ENCODE peak calls at places on chromosomes 16 and 17, in seven cellular contexts. Q is gastrocnemius medialis, F is GM12865, O is MM.1S, Z is colonic mucosa, S is natural killer cell, N is cardiac fibroblast. E is an unnamed sample.

GRCh38 chr16:22425847-22426246 is 51.4 kb upstream of the CDR2 start:
- DNase-seq in Q (no peak), F (no peak), O (no peak), Z (no peak), S (no peak), N (no peak), E (no peak)

GRCh38 chr16:4053663-4054479 is 62.4 kb downstream of the ADCY9 start:
- DNase-seq in Q (no peak), F (no peak), O (no peak), Z (peak), S (no peak), N (peak), E (peak)

GRCh38 chr16:22373662-22374310 is 633 bp downstream of the CDR2 start:
- DNase-seq in Q (peak), F (peak), O (peak), Z (peak), S (peak), N (peak), E (peak)

GRCh38 chr17:82781894-82782274 is 30.0 kb downstream of the TBCD start:
- DNase-seq in Q (peak), F (peak), O (peak), Z (peak), S (peak), N (peak), E (peak)

GRCh38 chr17:66469088-66469442 is 166.7 kb downstream of the PRKCA start:
- DNase-seq in Q (no peak), F (no peak), O (no peak), Z (no peak), S (no peak), N (no peak), E (no peak)

GRCh38 chr17:8151641-8152111 is 528 bp downstream of the PER1 start:
- DNase-seq in Q (peak), F (no peak), O (no peak), Z (peak), S (no peak), N (peak), E (peak)

GRCh38 chr17:15384142-15384803 is 42.9 kb upstream of the TEKT3 start:
- DNase-seq in Q (peak), F (no peak), O (no peak), Z (peak), S (no peak), N (peak), E (no peak)

GRCh38 chr16:73020409-73020884 is 27.5 kb downstream of the ZFHX3 start:
- DNase-seq in Q (peak), F (no peak), O (no peak), Z (peak), S (no peak), N (peak), E (no peak)

GRCh38 chr17:61617261-61617660 is 26.2 kb upstream of the NACA2 start:
- DNase-seq in Q (no peak), F (no peak), O (no peak), Z (no peak), S (no peak), N (no peak), E (no peak)

GRCh38 chr17:2695243-2695960 is 16.2 kb downstream of the CLUH start:
- DNase-seq in Q (no peak), F (no peak), O (no peak), Z (no peak), S (peak), N (no peak), E (peak)

GRCh38 chr16:84652565-84652964 is 4.3 kb downstream of the KLHL36 start:
- DNase-seq in Q (no peak), F (no peak), O (no peak), Z (no peak), S (no peak), N (no peak), E (no peak)

GRCh38 chr17:29597361-29598172 is 4.6 kb downstream of the ANKRD13B start:
- DNase-seq in Q (no peak), F (no peak), O (no peak), Z (no peak), S (no peak), N (no peak), E (no peak)

GRCh38 chr16:75116081-75116910 is at the start of gene LDHD:
- DNase-seq in Q (peak), F (no peak), O (peak), Z (peak), S (no peak), N (peak), E (peak)

GRCh38 chr16:86082400-86083030 is 183.6 kb downstream of the IRF8 start:
- DNase-seq in Q (no peak), F (no peak), O (no peak), Z (no peak), S (no peak), N (no peak), E (no peak)

GRCh38 chr16:86085161-86085611 is 186.2 kb downstream of the IRF8 start:
- DNase-seq in Q (no peak), F (no peak), O (no peak), Z (no peak), S (no peak), N (no peak), E (peak)

GRCh38 chr16:86085795-86086194 is 186.8 kb downstream of the IRF8 start:
- DNase-seq in Q (no peak), F (no peak), O (no peak), Z (no peak), S (no peak), N (no peak), E (no peak)

GRCh38 chr16:86080982-86081381 is 182.0 kb downstream of the IRF8 start:
- DNase-seq in Q (no peak), F (no peak), O (no peak), Z (no peak), S (no peak), N (no peak), E (no peak)

GRCh38 chr16:86083382-86084002 is 184.5 kb downstream of the IRF8 start:
- DNase-seq in Q (no peak), F (no peak), O (no peak), Z (no peak), S (no peak), N (no peak), E (no peak)
- TF ChIP-seq CTCF in Q (no peak), F (no peak), O (no peak), Z (no peak), S (no peak), N (no peak), E (no peak)

GRCh38 chr16:29863669-29863984 is 601 bp upstream of the CDIPT start:
- DNase-seq in Q (no peak), F (no peak), O (no peak), Z (no peak), S (no peak), N (no peak), E (no peak)
- TF ChIP-seq CTCF in Q (no peak), F (no peak), O (no peak), Z (no peak), S (no peak), N (no peak), E (no peak)

GRCh38 chr16:78478267-78478821 is 378.9 kb downstream of the WWOX start:
- DNase-seq in Q (no peak), F (no peak), O (peak), Z (no peak), S (no peak), N (peak), E (no peak)
- TF ChIP-seq CTCF in Q (peak), F (no peak), O (peak), Z (no peak), S (peak), N (peak), E (no peak)

DNA sequence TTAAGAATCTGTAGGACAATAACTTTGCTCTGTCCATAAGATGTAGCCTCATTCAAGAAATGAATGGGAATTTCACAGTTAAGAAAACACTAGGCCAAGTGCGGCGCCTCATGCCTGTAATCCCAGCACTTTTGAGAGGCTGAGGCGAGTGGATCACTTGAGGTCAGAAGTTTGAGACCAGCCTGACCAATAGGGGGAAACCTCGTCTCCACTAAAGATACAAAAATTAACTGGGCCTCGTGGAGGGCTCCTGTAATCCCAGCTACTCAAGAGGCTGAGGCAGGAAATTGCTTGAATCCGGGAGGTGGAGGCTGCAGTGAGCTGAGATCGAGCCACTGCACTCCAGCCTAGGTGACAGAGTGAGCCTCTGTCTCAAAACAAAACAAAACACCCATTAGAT is 19.9 kb upstream of the RSL1D1 start:
- DNase-seq in Q (no peak), F (no peak), O (no peak), Z (no peak), S (no peak), N (peak), E (peak)
- TF ChIP-seq CTCF in Q (no peak), F (no peak), O (no peak), Z (no peak), S (no peak), N (peak), E (no peak)

DNA sequence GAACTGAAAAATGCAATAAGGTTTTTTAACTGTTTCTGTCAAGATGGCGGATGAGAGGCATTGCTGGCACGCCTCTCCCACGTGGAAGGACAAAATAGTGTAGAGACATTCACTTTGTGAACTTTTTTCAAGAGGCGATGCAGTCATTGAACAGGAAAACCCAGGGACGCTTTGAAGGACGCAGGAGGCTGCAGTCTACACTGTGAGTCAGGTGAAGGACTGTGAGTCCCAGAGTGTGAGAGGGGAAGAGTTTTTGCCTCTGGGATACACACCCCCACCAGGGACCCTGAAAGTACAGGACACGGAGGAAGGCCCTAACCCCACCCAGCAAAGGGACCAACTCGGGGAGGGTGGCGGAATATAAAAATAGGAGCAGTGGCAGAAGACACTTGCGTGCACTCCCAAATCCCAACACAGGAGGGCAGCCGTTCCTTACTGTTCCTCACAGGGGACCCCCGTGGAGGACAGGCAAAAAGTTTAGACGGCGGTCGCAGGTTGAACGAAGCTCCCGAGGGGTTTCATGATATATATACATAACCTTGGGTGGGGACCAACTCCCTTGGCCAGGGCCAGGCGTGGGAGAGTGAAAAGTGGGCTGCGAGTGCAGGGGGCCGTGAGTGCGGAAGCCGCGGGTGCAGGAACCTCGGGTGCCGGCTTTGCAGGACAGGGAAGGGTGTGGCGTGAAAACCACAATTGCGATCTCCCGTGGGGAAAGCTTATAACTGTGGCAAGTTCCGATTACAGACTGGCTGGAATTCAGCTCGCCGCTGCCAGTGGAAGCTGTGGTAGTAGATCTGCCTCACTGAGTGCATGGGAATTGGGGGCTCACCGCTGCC is 82.0 kb upstream of the ALOX12 start:
- DNase-seq in Q (peak), F (peak), O (no peak), Z (peak), S (peak), N (peak), E (peak)
- TF ChIP-seq CTCF in Q (peak), F (peak), O (peak), Z (peak), S (peak), N (peak), E (peak)

GRCh38 chr16:58249780-58250478 is 44.9 kb downstream of the PRSS54 start:
- DNase-seq in Q (peak), F (peak), O (peak), Z (peak), S (peak), N (peak), E (peak)
- TF ChIP-seq CTCF in Q (no peak), F (no peak), O (no peak), Z (no peak), S (no peak), N (no peak), E (no peak)

E was measured in left lung.